ENCODE peak calls at places on chromosome 3, in ten cellular contexts. Y is AG10803; P is HT-29; W is effector memory CD4-positive, alpha-beta T cell; E is stomach; U is HTR-8/SVneo; I is nephron progenitor cell; R is stimulated activated CD8-positive, alpha-beta memory T cell treated with anti-CD3 and anti-CD28 coated beads, Interleukin-15, amount 100 ng/mL, for 24 hours; D is heart right ventricle; T is stimulated activated CD4-positive, alpha-beta T cell treated with anti-CD3 and anti-CD28 coated beads, TNF-alpha, amount 100 ng/mL, for 1 hour. V is an unnamed sample.
A peak's percentile ranks its signal among the peaks of the same experiment; 100 is the strongest.

GRCh38 chr3:31853580-31853979 is 127.5 kb downstream of the OSBPL10 start:
- DNase-seq in I (no peak), R (no peak), W (no peak), D (no peak), P (no peak), E (no peak), U (no peak), Y (no peak), T (no peak), V (no peak)

GRCh38 chr3:38317186-38317759 is 29.3 kb upstream of the XYLB start:
- DNase-seq in D (no peak), W (no peak), R (no peak), U (no peak), E (no peak), I (no peak), Y (no peak), T (no peak), P (peak; percentile 14), V (no peak)

GRCh38 chr3:14614189-14614588 is 37.4 kb upstream of the CCDC174 start:
- DNase-seq in Y (no peak), I (no peak), W (no peak), E (no peak), U (no peak), T (no peak), R (no peak), P (no peak), D (no peak), V (no peak)

GRCh38 chr3:118817748-118818165 is 216.9 kb downstream of the IGSF11 start:
- DNase-seq in E (peak; percentile 51), D (no peak), P (peak; percentile 83), T (no peak), W (peak; percentile 2), R (no peak), I (peak; percentile 55), U (peak; percentile 30), Y (peak; percentile 60), V (no peak)

GRCh38 chr3:81565066-81565465 is 196.4 kb downstream of the GBE1 start:
- DNase-seq in D (no peak), R (no peak), I (no peak), E (no peak), P (no peak), W (no peak), U (no peak), T (no peak), Y (no peak), V (no peak)

GRCh38 chr3:197714251-197714650 is 22.5 kb downstream of the RUBCN start:
- DNase-seq in E (no peak), R (no peak), P (no peak), U (no peak), I (no peak), Y (no peak), D (no peak), W (no peak), T (no peak), V (no peak)

GRCh38 chr3:162103808-162104207 is 607.2 kb downstream of the OTOL1 start:
- DNase-seq in D (no peak), I (no peak), W (no peak), E (no peak), R (no peak), Y (no peak), U (no peak), T (no peak), P (no peak), V (no peak)

GRCh38 chr3:174488527-174488926 is 370.6 kb upstream of the NAALADL2 start:
- DNase-seq in R (no peak), D (no peak), E (no peak), P (no peak), I (no peak), W (no peak), T (no peak), Y (peak; percentile 82), U (no peak), V (no peak)

GRCh38 chr3:189282751-189283150 is 111.0 kb downstream of the TPRG1 start:
- DNase-seq in P (no peak), E (no peak), D (no peak), U (no peak), T (no peak), W (no peak), I (no peak), R (no peak), Y (peak; percentile 22), V (no peak)

GRCh38 chr3:184239710-184240109 is 9.1 kb downstream of the ALG3 start:
- DNase-seq in P (no peak), W (no peak), U (no peak), D (no peak), Y (no peak), E (no peak), I (no peak), T (no peak), R (no peak), V (no peak)

GRCh38 chr3:172271386-172271976 is 176.8 kb downstream of the GHSR start:
- DNase-seq in W (no peak), U (no peak), R (no peak), T (no peak), P (no peak), Y (peak; percentile 76), E (no peak), I (no peak), D (no peak), V (no peak)

GRCh38 chr3:169822540-169822939 is 9.8 kb upstream of the LRRC34 start:
- DNase-seq in U (no peak), T (no peak), Y (no peak), I (no peak), D (no peak), P (peak; percentile 66), E (no peak), R (no peak), W (no peak), V (no peak)

GRCh38 chr3:190811775-190812480 is 50.6 kb downstream of the GMNC start:
- DNase-seq in U (peak; percentile 41), I (peak; percentile 54), P (peak; percentile 80), R (no peak), D (peak; percentile 23), W (no peak), E (no peak), T (no peak), Y (peak; percentile 60), V (no peak)

GRCh38 chr3:10561942-10562565 is 56.7 kb upstream of the ATP2B2 start:
- DNase-seq in P (no peak), R (no peak), Y (no peak), U (no peak), D (no peak), W (no peak), I (no peak), E (no peak), T (no peak), V (no peak)

GRCh38 chr3:8136553-8136952 is 365.1 kb upstream of the LMCD1 start:
- DNase-seq in D (no peak), P (no peak), Y (no peak), E (no peak), I (no peak), W (no peak), R (no peak), T (no peak), U (no peak), V (no peak)

GRCh38 chr3:188721990-188722389 is 449.8 kb upstream of the TPRG1 start:
- DNase-seq in P (no peak), R (no peak), T (no peak), E (no peak), I (no peak), D (no peak), W (no peak), U (no peak), Y (no peak), V (no peak)

GRCh38 chr3:124486324-124486723 is 243.9 kb upstream of the UMPS start:
- DNase-seq in W (no peak), I (no peak), D (no peak), Y (peak; percentile 5), E (no peak), P (peak; percentile 34), U (no peak), T (no peak), R (no peak), V (no peak)